ENCODE peak calls at places on chromosomes 12 and 14, in nine cellular contexts. W is NCI-H2081; O is GM12865; U is iris pigment epithelial cell; L is NCI-H2029; C is SK-N-MC; S is transverse colon; Y is stimulated activated naive B cell treated with anti-CD40 and anti-IgM and Interleukin-4, amounts not matched to agents 10 μg/mL and 1 μg/mL and 100 μg/mL, for 72 hours; Z is activated gamma-delta T cell treated with Interleukin-2 at 50 U/mL for 16 hours. X is an unnamed sample.

GRCh38 chr12:119802472-119802871 is 74.6 kb downstream of the CIT start:
- DNase-seq in W (no peak), O (no peak), U (peak; percentile 50), L (no peak), C (no peak), S (peak; percentile 15), Y (no peak), Z (no peak), X (peak; percentile 59)

GRCh38 chr12:20030847-20031246 is 337.5 kb upstream of the PDE3A start:
- DNase-seq in W (no peak), O (no peak), U (no peak), L (no peak), C (no peak), S (no peak), Y (no peak), Z (no peak), X (peak; percentile 4)

GRCh38 chr14:78764240-78764639 is 594.1 kb downstream of the NRXN3 start:
- DNase-seq in W (no peak), O (no peak), U (peak; percentile 43), L (no peak), C (no peak), S (no peak), Y (no peak), Z (no peak), X (peak; percentile 1)

GRCh38 chr12:22409071-22409951 is 74.8 kb upstream of the ST8SIA1 start:
- DNase-seq in W (no peak), O (peak; percentile 88), U (no peak), L (no peak), C (peak; percentile 37), S (no peak), Y (no peak), Z (peak; percentile 39), X (no peak)

GRCh38 chr14:53217283-53217994 is 64.3 kb upstream of the DDHD1 start:
- DNase-seq in W (peak; percentile 64), O (peak; percentile 88), U (peak; percentile 59), L (peak; percentile 68), C (no peak), S (peak; percentile 77), Y (peak; percentile 81), Z (peak; percentile 65), X (peak; percentile 33)

GRCh38 chr14:95544588-95544987 is 9.7 kb downstream of the GLRX5 start:
- DNase-seq in W (no peak), O (no peak), U (no peak), L (no peak), C (no peak), S (no peak), Y (no peak), Z (no peak), X (no peak)

GRCh38 chr12:110270125-110270962 is 10.7 kb upstream of the ATP2A2 start:
- DNase-seq in W (peak; percentile 95), O (no peak), U (peak; percentile 59), L (peak; percentile 91), C (no peak), S (no peak), Y (no peak), Z (no peak), X (peak; percentile 73)

GRCh38 chr12:11686135-11686534 is 36.7 kb downstream of the ETV6 start:
- DNase-seq in W (peak; percentile 43), O (no peak), U (no peak), L (no peak), C (no peak), S (no peak), Y (no peak), Z (no peak), X (no peak)

GRCh38 chr12:113065126-113066007 is 8.8 kb downstream of the DTX1 start:
- DNase-seq in W (peak; percentile 78), O (peak; percentile 29), U (no peak), L (no peak), C (no peak), S (no peak), Y (no peak), Z (no peak), X (no peak)

GRCh38 chr12:76300297-76300665 is 47.9 kb downstream of the BBS10 start:
- DNase-seq in W (no peak), O (no peak), U (no peak), L (no peak), C (no peak), S (no peak), Y (no peak), Z (no peak), X (no peak)

GRCh38 chr12:12194206-12194605 is 72.6 kb downstream of the LRP6 start:
- DNase-seq in W (no peak), O (no peak), U (peak; percentile 76), L (no peak), C (no peak), S (no peak), Y (no peak), Z (no peak), X (peak; percentile 54)

GRCh38 chr14:77498120-77498979 is at the start of gene ISM2:
- DNase-seq in W (peak; percentile 44), O (peak; percentile 60), U (peak; percentile 39), L (no peak), C (no peak), S (peak; percentile 28), Y (peak; percentile 29), Z (peak; percentile 21), X (peak; percentile 28)

GRCh38 chr12:754871-755562 is 2.6 kb downstream of the WNK1 start:
- DNase-seq in W (peak; percentile 24), O (peak; percentile 65), U (peak; percentile 83), L (no peak), C (no peak), S (no peak), Y (no peak), Z (no peak), X (peak; percentile 81)

GRCh38 chr12:32252199-32253073 is 145.8 kb downstream of the BICD1 start:
- DNase-seq in W (no peak), O (peak; percentile 90), U (no peak), L (no peak), C (no peak), S (no peak), Y (peak; percentile 20), Z (no peak), X (no peak)

GRCh38 chr12:11746024-11746771 is 96.7 kb downstream of the ETV6 start:
- DNase-seq in W (no peak), O (peak; percentile 88), U (peak; percentile 63), L (no peak), C (no peak), S (no peak), Y (peak; percentile 80), Z (no peak), X (peak; percentile 55)

GRCh38 chr12:31647106-31647505 is 12.4 kb upstream of the ETFBKMT start:
- DNase-seq in W (peak; percentile 49), O (no peak), U (no peak), L (no peak), C (no peak), S (no peak), Y (no peak), Z (no peak), X (peak; percentile 22)

GRCh38 chr14:23428686-23429495 is 6.6 kb downstream of the MYH7 start:
- DNase-seq in W (no peak), O (no peak), U (no peak), L (no peak), C (no peak), S (no peak), Y (no peak), Z (no peak), X (no peak)

GRCh38 chr12:71011261-71011660 is 90.7 kb upstream of the PTPRR start:
- DNase-seq in W (no peak), O (no peak), U (peak; percentile 40), L (no peak), C (no peak), S (no peak), Y (no peak), Z (no peak), X (no peak)

GRCh38 chr14:73457050-73457934 is 1.1 kb downstream of the NUMB start:
- DNase-seq in W (no peak), O (peak; percentile 38), U (peak; percentile 35), L (no peak), C (no peak), S (no peak), Y (no peak), Z (peak; percentile 5), X (peak; percentile 33)

GRCh38 chr14:39228509-39229221 is 5.0 kb upstream of the MIA2 start:
- DNase-seq in W (no peak), O (no peak), U (no peak), L (no peak), C (no peak), S (no peak), Y (no peak), Z (no peak), X (no peak)

GRCh38 chr12:45730842-45731336 is 1.4 kb downstream of the ARID2 start:
- DNase-seq in W (peak; percentile 33), O (peak; percentile 59), U (peak; percentile 50), L (peak; percentile 34), C (no peak), S (no peak), Y (no peak), Z (peak; percentile 28), X (peak; percentile 39)

GRCh38 chr12:115176741-115177400 is 492.9 kb upstream of the TBX3 start:
- DNase-seq in W (no peak), O (no peak), U (peak; percentile 11), L (no peak), C (no peak), S (no peak), Y (no peak), Z (no peak), X (no peak)

GRCh38 chr14:92336363-92336762 is 13.4 kb downstream of the SLC24A4 start:
- DNase-seq in W (no peak), O (no peak), U (no peak), L (no peak), C (no peak), S (no peak), Y (no peak), Z (no peak), X (no peak)

GRCh38 chr14:101087614-101088394 is 184.3 kb upstream of the RTL1 start:
- DNase-seq in W (no peak), O (no peak), U (peak; percentile 69), L (no peak), C (no peak), S (peak; percentile 3), Y (no peak), Z (no peak), X (no peak)

GRCh38 chr12:50650285-50650684 is 113.6 kb upstream of the ATF1 start:
- DNase-seq in W (no peak), O (no peak), U (no peak), L (peak; percentile 48), C (no peak), S (no peak), Y (no peak), Z (no peak), X (no peak)

GRCh38 chr14:73655851-73656250 is 11.1 kb downstream of the DNAL1 start:
- DNase-seq in W (no peak), O (no peak), U (no peak), L (no peak), C (no peak), S (no peak), Y (no peak), Z (no peak), X (no peak)

GRCh38 chr14:60349663-60350365 is 100.8 kb downstream of the PPM1A start:
- DNase-seq in W (peak; percentile 62), O (peak; percentile 68), U (peak; percentile 58), L (peak; percentile 66), C (peak; percentile 55), S (peak; percentile 16), Y (no peak), Z (peak; percentile 11), X (peak; percentile 56)

GRCh38 chr12:51004504-51004903 is 21.7 kb downstream of the SLC11A2 start:
- DNase-seq in W (no peak), O (no peak), U (no peak), L (no peak), C (no peak), S (no peak), Y (no peak), Z (no peak), X (no peak)

GRCh38 chr12:108645686-108646596 is 12.2 kb upstream of the SELPLG start:
- DNase-seq in W (no peak), O (no peak), U (no peak), L (no peak), C (no peak), S (no peak), Y (no peak), Z (no peak), X (no peak)

GRCh38 chr12:53996188-53996885 is 3.6 kb upstream of the HOXC9 start:
- DNase-seq in W (no peak), O (no peak), U (no peak), L (no peak), C (no peak), S (no peak), Y (no peak), Z (no peak), X (no peak)

GRCh38 chr12:124188059-124188458 is 106.8 kb upstream of the RFLNA start:
- DNase-seq in W (no peak), O (no peak), U (no peak), L (no peak), C (no peak), S (no peak), Y (no peak), Z (no peak), X (no peak)